ENCODE peak calls at places on chromosome 22, in five cellular contexts. G, S, V, D and Z are unnamed samples. For H3K4me1, the result is how much of the 10 kb centered on the place peaks cover.

GRCh38 chr22:26503758-26504157 is 8.5 kb downstream of the TFIP11 start:
- DNase-seq in D (no peak), S (no peak), V (no peak), G (no peak), Z (no peak)

GRCh38 chr22:45271667-45272188 is 13.0 kb upstream of the UPK3A start:
- DNase-seq in D (no peak), S (peak), V (peak), G (no peak), Z (no peak)

GRCh38 chr22:24420072-24420976 is 7.1 kb upstream of the ADORA2A start:
- DNase-seq in V (no peak), S (peak), G (no peak), D (no peak), Z (no peak)

GRCh38 chr22:37802310-37803194 is 5.2 kb upstream of the GCAT start:
- DNase-seq in D (no peak), V (peak), G (peak), S (peak), Z (no peak)

GRCh38 chr22:43861529-43861928 is 784 bp downstream of the SULT4A1 start:
- DNase-seq in D (no peak), S (peak), V (no peak), G (peak), Z (no peak)

GRCh38 chr22:48758905-48759875 is 1068.5 kb downstream of the BRD1 start:
- DNase-seq in S (peak), D (no peak), V (no peak), G (no peak), Z (peak)

GRCh38 chr22:38886333-38886732 is 14.3 kb upstream of the CBX6 start:
- DNase-seq in S (no peak), D (no peak), V (no peak), G (no peak), Z (no peak)

GRCh38 chr22:23716811-23717801 is 26.3 kb downstream of the RGL4 start:
- DNase-seq in V (peak), D (no peak), G (peak), S (peak), Z (peak)

GRCh38 chr22:27241430-27242110 is 560.0 kb downstream of the MN1 start:
- DNase-seq in D (no peak), S (no peak), V (no peak), G (no peak), Z (no peak)

GRCh38 chr22:37634505-37635002 is 4.9 kb upstream of the SH3BP1 start:
- DNase-seq in G (no peak), S (no peak), V (no peak), D (no peak), Z (no peak)

GRCh38 chr22:35462558-35463230 is 62.8 kb downstream of the MCM5 start:
- DNase-seq in V (no peak), D (no peak), G (no peak), S (no peak), Z (no peak)

GRCh38 chr22:22748297-22748743 is 103.9 kb downstream of the GGTLC2 start:
- DNase-seq in S (no peak), V (peak), D (no peak), G (peak), Z (peak)

GRCh38 chr22:40593460-40594273 is 42.9 kb downstream of the MRTFA start:
- DNase-seq in S (no peak), V (no peak), D (no peak), G (no peak), Z (no peak)

GRCh38 chr22:23530766-23531282 is 49.3 kb downstream of the IGLL1 start:
- DNase-seq in V (no peak), S (peak), G (no peak), D (no peak), Z (no peak)

DNA sequence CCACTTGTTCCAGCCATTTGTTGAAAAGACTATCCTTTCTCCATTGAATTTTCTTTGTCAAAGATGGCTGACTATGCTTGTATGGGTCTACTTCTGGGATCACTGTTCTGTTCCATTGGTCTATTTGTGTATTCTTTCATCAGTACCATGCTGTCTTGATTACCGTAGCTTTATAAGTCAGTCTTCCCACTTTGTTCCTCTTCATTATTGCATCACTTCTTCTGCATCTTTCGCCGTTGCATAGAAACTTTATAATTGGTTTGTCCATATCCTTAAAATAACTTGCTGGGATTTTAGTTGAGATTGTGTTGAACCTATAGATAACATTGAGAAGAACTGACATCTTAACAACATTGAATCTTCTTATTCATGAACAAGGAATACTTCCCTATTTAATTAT is 598.8 kb downstream of the TBC1D22A start:
- DNase-seq in V (no peak), D (no peak), G (no peak), S (no peak), Z (no peak)
- H3K4me1 ChIP-seq in V (under half), D (under half), G (under half), S (under half), Z (under half)

GRCh38 chr22:18121436-18122253 is 11.0 kb downstream of the TUBA8 start:
- DNase-seq in D (no peak), S (no peak), V (no peak), G (no peak), Z (no peak)
- TF ChIP-seq CTCF in D (no peak), S (no peak), V (no peak), G (no peak), Z (no peak)

GRCh38 chr22:50471962-50472361 is 2.9 kb downstream of the SBF1 start:
- DNase-seq in S (no peak), D (no peak), V (no peak), G (no peak), Z (no peak)
- H3K4me1 ChIP-seq in S (half or more), D (half or more), V (half or more), G (under half), Z (under half)

DNA sequence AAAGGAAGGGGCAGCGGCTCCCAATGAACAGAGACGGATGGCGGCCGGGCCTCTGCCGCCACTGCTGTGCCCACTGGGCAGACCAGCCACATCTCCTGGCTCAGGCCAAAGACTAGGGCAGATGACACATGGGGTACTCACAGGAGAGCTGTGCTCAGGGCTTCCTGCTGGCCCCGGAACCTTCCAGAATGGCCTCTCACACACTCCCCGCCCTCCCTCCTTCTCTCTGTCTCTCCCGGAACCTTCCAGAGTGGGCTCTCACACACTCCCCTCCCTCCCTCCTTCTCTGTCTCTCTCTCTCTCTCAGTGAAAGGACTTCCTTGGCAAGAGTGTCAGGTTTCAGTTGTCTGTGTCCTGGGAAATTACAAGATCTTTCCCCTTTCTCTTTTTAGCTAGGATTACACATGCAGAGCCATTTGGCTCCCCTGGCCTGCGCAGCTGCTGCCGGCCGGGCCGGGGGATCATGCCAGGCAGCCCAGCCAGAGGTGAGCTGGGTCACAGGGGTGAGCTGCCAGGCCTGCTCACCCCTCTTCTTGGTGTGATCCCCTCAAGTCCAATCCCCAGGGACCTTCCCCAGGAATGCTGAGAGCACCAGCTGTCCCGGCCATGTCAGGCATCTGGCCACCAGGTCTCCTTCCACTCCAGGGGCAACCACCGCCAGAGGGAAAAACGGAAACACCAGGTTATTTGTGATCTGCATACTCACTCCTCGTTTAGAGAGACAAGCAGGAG is 45.3 kb upstream of the ADA2 start:
- DNase-seq in S (no peak), D (no peak), V (peak), G (peak), Z (no peak)
- TF ChIP-seq CTCF in S (no peak), D (no peak), V (peak), G (no peak), Z (no peak)